ENCODE peak calls at places on chromosome 16, in six cellular contexts. O is stimulated activated CD8-positive, alpha-beta memory T cell treated with anti-CD3 and anti-CD28 coated beads, Interleukin-2, amount 100 ng/mL, for 1 hour; B is mammary epithelial cell; I is activated CD4-positive, alpha-beta memory T cell treated with anti-CD3 and anti-CD28 coated beads for 36 hours; X is GM12892; V is activated B cell treated with CpG ODN at 0.5 μM for 24 hours. M is an unnamed sample.

GRCh38 chr16:78665373-78665772 is 565.9 kb downstream of the WWOX start:
- DNase-seq in X (no peak), O (no peak), I (no peak), B (no peak), V (no peak), M (no peak)

GRCh38 chr16:87648236-87648635 is 45.9 kb downstream of the JPH3 start:
- DNase-seq in B (no peak), X (no peak), I (no peak), V (no peak), O (no peak), M (no peak)

GRCh38 chr16:86095131-86095752 is 196.3 kb downstream of the IRF8 start:
- DNase-seq in O (no peak), B (no peak), I (no peak), X (no peak), V (no peak), M (no peak)

GRCh38 chr16:57867000-57867561 is 64.8 kb upstream of the KIFC3 start:
- DNase-seq in B (no peak), I (no peak), V (no peak), O (no peak), X (no peak), M (no peak)

GRCh38 chr16:57998992-57999365 is 1.5 kb downstream of the ZNF319 start:
- DNase-seq in B (no peak), V (no peak), I (no peak), X (no peak), O (no peak), M (no peak)

GRCh38 chr16:27244363-27244755 is 24.2 kb downstream of the NSMCE1 start:
- DNase-seq in O (no peak), I (peak; percentile 7), X (no peak), B (no peak), V (no peak), M (no peak)

GRCh38 chr16:48164907-48165715 is 9.3 kb upstream of the ABCC12 start:
- DNase-seq in X (peak; percentile 62), O (peak; percentile 41), V (peak; percentile 60), I (peak; percentile 80), B (peak; percentile 61), M (peak; percentile 81)

GRCh38 chr16:12315330-12316138 is 339.0 kb downstream of the SNX29 start:
- DNase-seq in O (no peak), V (no peak), X (no peak), B (no peak), I (no peak), M (no peak)

GRCh38 chr16:56279132-56279531 is 87.8 kb downstream of the GNAO1 start:
- DNase-seq in V (no peak), O (peak; percentile 10), B (no peak), X (no peak), I (peak; percentile 80), M (no peak)

GRCh38 chr16:27779719-27780161 is 229.8 kb downstream of the KATNIP start:
- DNase-seq in X (no peak), I (no peak), B (peak; percentile 12), V (no peak), O (no peak), M (peak; percentile 72)

GRCh38 chr16:73921295-73921694 is 375.3 kb upstream of the PSMD7 start:
- DNase-seq in X (no peak), V (no peak), O (no peak), I (no peak), B (no peak), M (no peak)

GRCh38 chr16:79901522-79901921 is 301.0 kb upstream of the MAF start:
- DNase-seq in B (no peak), X (no peak), O (no peak), V (no peak), I (no peak), M (no peak)

GRCh38 chr16:2790631-2791030 is 3.3 kb upstream of the PRSS33 start:
- DNase-seq in B (no peak), X (no peak), I (no peak), V (no peak), O (no peak), M (no peak)

GRCh38 chr16:30626230-30626629 is 16.0 kb upstream of the ZNF689 start:
- DNase-seq in B (no peak), O (no peak), V (no peak), X (no peak), I (no peak), M (no peak)

GRCh38 chr16:56295739-56296527 is 104.6 kb downstream of the GNAO1 start:
- DNase-seq in X (no peak), V (no peak), B (no peak), O (no peak), I (no peak), M (peak; percentile 60)

GRCh38 chr16:87252269-87252970 is 64.8 kb downstream of the C16orf95 start:
- DNase-seq in I (no peak), X (no peak), O (no peak), B (peak; percentile 30), V (no peak), M (no peak)

GRCh38 chr16:88642881-88643545 is 4.6 kb downstream of the IL17C start:
- DNase-seq in B (no peak), I (no peak), V (no peak), O (no peak), X (no peak), M (no peak)

GRCh38 chr16:11572301-11572995 is 14.3 kb downstream of the LITAF start:
- DNase-seq in V (no peak), I (peak; percentile 65), B (no peak), O (peak; percentile 36), X (no peak), M (no peak)

GRCh38 chr16:82055117-82055516 is 20.1 kb downstream of the HSD17B2 start:
- DNase-seq in I (no peak), V (no peak), B (no peak), O (no peak), X (no peak), M (no peak)

GRCh38 chr16:13013043-13013442 is 111.6 kb downstream of the SHISA9 start:
- DNase-seq in O (no peak), V (no peak), I (no peak), B (no peak), X (no peak), M (peak; percentile 17)

GRCh38 chr16:56781565-56781964 is 51.6 kb downstream of the NUP93 start:
- DNase-seq in B (no peak), O (no peak), X (no peak), I (no peak), V (no peak), M (no peak)

GRCh38 chr16:71626018-71626857 is at the start of gene MARVELD3:
- DNase-seq in I (peak; percentile 31), V (peak; percentile 21), B (peak; percentile 71), O (no peak), X (peak; percentile 32), M (no peak)

GRCh38 chr16:1152123-1152638 is 725 bp upstream of the CACNA1H start:
- DNase-seq in V (peak; percentile 36), B (no peak), I (peak; percentile 42), O (peak; percentile 4), X (no peak), M (no peak)

GRCh38 chr16:2178321-2179106 is 17.9 kb downstream of the CASKIN1 start:
- DNase-seq in O (no peak), X (no peak), B (no peak), I (peak; percentile 52), V (no peak), M (no peak)

GRCh38 chr16:11039726-11040125 is 95.4 kb downstream of the CLEC16A start:
- DNase-seq in B (no peak), O (no peak), I (no peak), X (no peak), V (no peak), M (no peak)

GRCh38 chr16:79571065-79571697 is 29.4 kb downstream of the MAF start:
- DNase-seq in B (no peak), O (no peak), X (no peak), I (no peak), V (no peak), M (no peak)

GRCh38 chr16:56606688-56607618 is 1.4 kb upstream of the MT2A start:
- DNase-seq in V (no peak), B (peak; percentile 99), X (no peak), I (peak; percentile 20), O (no peak), M (no peak)

GRCh38 chr16:80084614-80085013 is 456.2 kb upstream of the DYNLRB2 start:
- DNase-seq in I (peak; percentile 44), O (no peak), X (no peak), V (no peak), B (peak; percentile 57), M (no peak)

GRCh38 chr16:66717112-66717675 is 20.7 kb upstream of the CMTM4 start:
- DNase-seq in I (peak; percentile 29), X (no peak), V (no peak), O (no peak), B (no peak), M (no peak)

GRCh38 chr16:86431540-86431939 is 78.8 kb upstream of the FOXF1 start:
- DNase-seq in O (no peak), X (no peak), I (no peak), V (no peak), B (no peak), M (no peak)

GRCh38 chr16:1572664-1573063 is 39.2 kb downstream of the TMEM204 start:
- DNase-seq in V (no peak), O (no peak), B (no peak), X (no peak), I (no peak), M (no peak)

GRCh38 chr16:53766304-53767016 is 62.5 kb downstream of the FTO start:
- DNase-seq in I (no peak), B (no peak), X (no peak), V (no peak), O (no peak), M (no peak)